ENCODE peak calls at places on chromosomes 4 and X, in ten cellular contexts. P is neural progenitor cell, N is astrocyte, V is PC-9, W is HCT116, M is endothelial cell of umbilical vein, G is PC-3, C is hepatocyte, A is H1, S is fibroblast of lung. E is an unnamed sample. For H3K27me3, the result is how much of the 10 kb centered on the place peaks cover.

GRCh38 chr4:103074598-103075434 is 1.7 kb downstream of the SLC9B2 start:
- DNase-seq in P (no peak), N (peak), V (no peak), W (no peak), M (peak), G (peak), C (no peak), A (no peak), S (peak), E (no peak)

GRCh38 chr4:75662626-75663025 is 10.6 kb downstream of the G3BP2 start:
- DNase-seq in P (no peak), N (peak), V (no peak), W (no peak), M (no peak), G (no peak), C (no peak), A (no peak), S (no peak), E (no peak)

GRCh38 chr4:5186584-5187170 is 135.4 kb downstream of the STK32B start:
- DNase-seq in P (no peak), N (no peak), V (no peak), W (no peak), M (peak), G (no peak), C (no peak), A (no peak), S (no peak), E (no peak)

GRCh38 chrX:9911479-9911878 is 55.7 kb upstream of the CLDN34 start:
- DNase-seq in P (no peak), N (peak), V (peak), W (no peak), M (peak), G (peak), C (no peak), A (no peak), S (peak), E (no peak)

GRCh38 chr4:29459926-29460325 is 1260.2 kb upstream of the PCDH7 start:
- DNase-seq in P (no peak), N (no peak), V (no peak), W (no peak), M (no peak), G (no peak), C (peak), A (no peak), S (no peak), E (no peak)

GRCh38 chrX:109890910-109891502 is 111.9 kb upstream of the TMEM164 start:
- DNase-seq in P (peak), N (peak), V (peak), W (peak), M (peak), G (peak), C (peak), A (peak), S (peak), E (peak)

GRCh38 chrX:155768036-155768769 is 112.9 kb upstream of the VAMP7 start:
- DNase-seq in P (no peak), N (no peak), V (peak), W (no peak), M (no peak), G (no peak), C (no peak), A (no peak), S (peak), E (no peak)

GRCh38 chr4:131411393-131411792 is 1737.7 kb upstream of the PCDH10 start:
- DNase-seq in P (no peak), N (no peak), V (no peak), W (no peak), M (no peak), G (no peak), C (no peak), A (no peak), S (no peak), E (peak)

GRCh38 chr4:185589067-185589844 is 53.9 kb upstream of the PDLIM3 start:
- DNase-seq in P (no peak), N (peak), V (no peak), W (peak), M (peak), G (no peak), C (no peak), A (no peak), S (no peak), E (no peak)

GRCh38 chr4:20992002-20992401 is 291.7 kb downstream of the PACRGL start:
- DNase-seq in P (no peak), N (no peak), V (no peak), W (no peak), M (peak), G (no peak), C (no peak), A (no peak), S (no peak), E (no peak)

GRCh38 chrX:129638917-129639316 is 15.8 kb downstream of the APLN start:
- DNase-seq in P (no peak), N (no peak), V (no peak), W (no peak), M (no peak), G (no peak), C (no peak), A (no peak), S (no peak), E (no peak)

GRCh38 chrX:10922158-10922557 is 189.0 kb upstream of the HCCS start:
- DNase-seq in P (no peak), N (peak), V (peak), W (no peak), M (peak), G (peak), C (peak), A (no peak), S (peak), E (no peak)

GRCh38 chr4:86380176-86380724 is 20.4 kb upstream of the MAPK10 start:
- DNase-seq in P (no peak), N (no peak), V (no peak), W (no peak), M (no peak), G (no peak), C (peak), A (no peak), S (no peak), E (no peak)

GRCh38 chrX:135591871-135592270 is 71.4 kb downstream of the INTS6L start:
- DNase-seq in P (no peak), N (no peak), V (no peak), W (no peak), M (no peak), G (peak), C (no peak), A (no peak), S (no peak), E (no peak)

GRCh38 chr4:176287546-176287945 is 18.5 kb upstream of the ASB5 start:
- DNase-seq in P (no peak), N (no peak), V (no peak), W (no peak), M (no peak), G (no peak), C (no peak), A (no peak), S (no peak), E (no peak)

GRCh38 chr4:69485130-69485529 is 10.6 kb downstream of the UGT2B4 start:
- DNase-seq in P (no peak), N (peak), V (no peak), W (no peak), M (no peak), G (no peak), C (no peak), A (no peak), S (no peak), E (no peak)

GRCh38 chrX:22462959-22463358 is 190.2 kb downstream of the CBLL2 start:
- DNase-seq in P (no peak), N (no peak), V (no peak), W (no peak), M (no peak), G (no peak), C (no peak), A (no peak), S (no peak), E (no peak)

GRCh38 chr4:110364911-110365520 is 110.9 kb upstream of the ENPEP start:
- DNase-seq in P (no peak), N (peak), V (no peak), W (no peak), M (no peak), G (no peak), C (peak), A (no peak), S (no peak), E (no peak)

GRCh38 chrX:9539611-9540387 is 74.9 kb downstream of the TBL1X start:
- DNase-seq in P (no peak), N (no peak), V (no peak), W (no peak), M (no peak), G (no peak), C (no peak), A (no peak), S (no peak), E (peak)

GRCh38 chr4:174521800-174522182 is 497 bp downstream of the HPGD start:
- DNase-seq in P (peak), N (no peak), V (peak), W (no peak), M (no peak), G (peak), C (peak), A (peak), S (no peak), E (no peak)

GRCh38 chrX:18426004-18426320 is 554 bp downstream of the CDKL5 start:
- DNase-seq in P (no peak), N (no peak), V (no peak), W (no peak), M (no peak), G (no peak), C (no peak), A (no peak), S (no peak), E (no peak)

GRCh38 chr4:160257324-160257723 is 1154.4 kb downstream of the RAPGEF2 start:
- DNase-seq in P (no peak), N (no peak), V (no peak), W (no peak), M (no peak), G (peak), C (no peak), A (no peak), S (no peak), E (no peak)

GRCh38 chr4:155900402-155900801 is 3.1 kb upstream of the TDO2 start:
- DNase-seq in P (no peak), N (peak), V (no peak), W (no peak), M (no peak), G (peak), C (peak), A (no peak), S (peak), E (no peak)

GRCh38 chr4:77800077-77800476 is 19.1 kb downstream of the CNOT6L start:
- DNase-seq in P (no peak), N (no peak), V (no peak), W (no peak), M (no peak), G (no peak), C (no peak), A (no peak), S (no peak), E (no peak)

GRCh38 chr4:156933633-156934258 is 37.9 kb downstream of the PDGFC start:
- DNase-seq in P (no peak), N (peak), V (no peak), W (peak), M (peak), G (peak), C (peak), A (no peak), S (peak), E (no peak)

GRCh38 chr4:118308306-118309030 is 44.3 kb downstream of the PRSS12 start:
- DNase-seq in P (no peak), N (no peak), V (no peak), W (no peak), M (no peak), G (no peak), C (no peak), A (no peak), S (no peak), E (no peak)

GRCh38 chr4:139555705-139556070 is 331 bp downstream of the SETD7 start:
- DNase-seq in P (no peak), N (no peak), V (peak), W (no peak), M (no peak), G (no peak), C (peak), A (no peak), S (peak), E (no peak)

GRCh38 chr4:51855270-51855669 is 12.3 kb downstream of the DCUN1D4 start:
- DNase-seq in P (no peak), N (no peak), V (no peak), W (no peak), M (no peak), G (no peak), C (no peak), A (no peak), S (no peak), E (no peak)

GRCh38 chrX:31268359-31268758 is 196.5 kb upstream of the FTHL17 start:
- DNase-seq in P (peak), N (no peak), V (no peak), W (no peak), M (no peak), G (no peak), C (no peak), A (no peak), S (peak), E (no peak)

GRCh38 chrX:22097295-22097694 is 65.2 kb downstream of the PHEX start:
- DNase-seq in P (no peak), N (peak), V (peak), W (no peak), M (peak), G (peak), C (peak), A (no peak), S (peak), E (no peak)

GRCh38 chr4:7816771-7817170 is 122.9 kb downstream of the AFAP1 start:
- DNase-seq in P (no peak), N (no peak), V (peak), W (no peak), M (no peak), G (peak), C (no peak), A (no peak), S (no peak), E (no peak)

GRCh38 chr4:150305995-150306394 is 227.8 kb downstream of the DCLK2 start:
- DNase-seq in P (no peak), N (peak), V (no peak), W (no peak), M (peak), G (peak), C (no peak), A (no peak), S (peak), E (no peak)

GRCh38 chr4:39285853-39286252 is 80.3 kb downstream of the RFC1 start:
- DNase-seq in P (no peak), N (no peak), V (no peak), W (no peak), M (no peak), G (no peak), C (no peak), A (no peak), S (no peak), E (no peak)

GRCh38 chr4:139171878-139172691 is 4.9 kb downstream of the ELF2 start:
- DNase-seq in P (no peak), N (peak), V (peak), W (no peak), M (no peak), G (peak), C (no peak), A (no peak), S (peak), E (no peak)

GRCh38 chr4:52106142-52106541 is 55.0 kb downstream of the SPATA18 start:
- DNase-seq in P (no peak), N (no peak), V (no peak), W (no peak), M (no peak), G (no peak), C (no peak), A (no peak), S (no peak), E (no peak)

GRCh38 chr4:104395219-104395618 is 99.5 kb downstream of the CXXC4 start:
- DNase-seq in P (no peak), N (peak), V (no peak), W (no peak), M (no peak), G (no peak), C (no peak), A (no peak), S (peak), E (peak)

GRCh38 chrX:70234355-70234754 is at the start of gene AWAT1:
- DNase-seq in P (no peak), N (no peak), V (no peak), W (no peak), M (no peak), G (peak), C (no peak), A (no peak), S (no peak), E (no peak)

DNA sequence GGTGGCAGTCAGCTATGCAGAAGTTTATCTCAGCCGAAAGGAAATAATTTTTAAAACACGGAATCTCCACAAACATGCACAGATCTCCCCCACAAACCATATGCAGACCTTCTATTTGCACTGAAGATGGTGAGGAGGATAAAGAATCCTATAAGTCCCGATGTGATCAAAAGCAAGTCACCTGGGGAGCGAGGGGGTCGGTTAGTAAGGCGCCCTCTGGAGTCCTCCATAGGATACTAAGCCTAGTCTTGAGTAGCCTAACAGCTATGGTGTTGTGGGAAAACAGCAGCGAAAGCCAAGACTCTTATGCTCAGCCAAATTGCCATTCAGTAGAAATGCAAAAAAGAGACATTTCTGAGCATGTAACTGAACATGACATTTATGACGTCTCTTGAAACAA is 210.9 kb downstream of the FRMPD4 start:
- DNase-seq in P (peak), N (no peak), V (no peak), W (no peak), M (no peak), G (no peak), C (no peak), A (no peak), S (no peak), E (no peak)
- TF ChIP-seq EZH2 in P (no peak), N (no peak), V (no peak), W (no peak), M (no peak), G (no peak), C (no peak), A (no peak), S (no peak), E (no peak)

GRCh38 chrX:63013549-63013948 is 337.6 kb downstream of the SPIN4 start:
- DNase-seq in P (no peak), N (no peak), V (no peak), W (no peak), M (no peak), G (no peak), C (no peak), A (no peak), S (no peak), E (no peak)

DNA sequence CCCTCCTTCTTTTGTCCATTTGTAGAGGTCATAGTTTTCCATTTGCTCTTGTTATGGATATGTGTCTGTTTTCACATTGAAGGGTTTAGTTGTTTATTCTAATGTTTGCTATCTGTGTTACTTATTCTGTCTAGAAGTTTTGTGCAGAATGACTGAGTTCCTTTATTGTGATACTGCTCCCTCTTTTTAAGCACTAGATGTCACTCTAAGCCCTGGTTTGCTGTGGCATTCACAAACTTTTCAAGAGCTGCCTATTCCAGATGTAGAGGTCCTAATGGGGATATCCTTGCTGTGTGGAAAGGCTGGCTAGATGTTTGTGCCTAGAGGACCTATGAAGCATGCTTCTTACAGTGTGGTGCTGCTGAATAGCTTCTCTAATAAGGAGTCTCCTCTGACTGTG is 338.6 kb downstream of the SPIN4 start:
- DNase-seq in P (no peak), N (no peak), V (no peak), W (no peak), M (no peak), G (peak), C (no peak), A (no peak), S (no peak), E (peak)
- TF ChIP-seq CTCF in P (no peak), N (no peak), V (peak), W (peak), M (no peak), G (peak), C (no peak), A (no peak), S (no peak), E (peak)

GRCh38 chrX:83510466-83511181 is 2.5 kb downstream of the POU3F4 start:
- DNase-seq in P (peak), N (no peak), V (no peak), W (no peak), M (no peak), G (no peak), C (no peak), A (peak), S (no peak), E (no peak)
- H3K27me3 ChIP-seq in P (half or more), N (under half), V (under half), W (under half), M (under half), G (under half), C (half or more), A (under half), S (under half), E (under half)

DNA sequence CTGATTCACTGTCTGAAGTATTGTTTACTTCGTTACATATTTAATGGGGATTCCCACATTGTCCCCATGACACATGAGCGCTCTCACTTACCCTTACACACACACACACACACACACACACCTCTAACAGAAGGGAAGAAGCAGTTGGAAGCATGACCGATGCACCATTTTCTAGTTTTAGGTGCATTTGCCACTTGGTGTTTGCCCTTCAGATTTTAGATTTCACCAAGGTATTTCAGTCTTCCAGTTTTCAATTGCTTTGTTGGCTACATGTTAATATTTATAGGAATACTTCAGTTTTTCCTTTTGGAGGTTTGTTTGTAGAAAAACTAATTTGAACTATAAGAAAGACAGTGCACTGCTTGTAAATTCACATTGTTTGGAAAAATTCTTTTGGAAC is 3.1 kb downstream of the POU4F2 start:
- DNase-seq in P (no peak), N (no peak), V (no peak), W (no peak), M (no peak), G (no peak), C (no peak), A (no peak), S (no peak), E (no peak)
- TF ChIP-seq EZH2 in P (no peak), N (no peak), V (no peak), W (no peak), M (no peak), G (no peak), C (no peak), A (no peak), S (no peak), E (no peak)

GRCh38 chr4:83326546-83326945 is 8.1 kb downstream of the HPSE start:
- DNase-seq in P (no peak), N (no peak), V (no peak), W (no peak), M (no peak), G (no peak), C (no peak), A (no peak), S (no peak), E (no peak)

GRCh38 chr4:83323136-83323535 is 11.5 kb downstream of the HPSE start:
- DNase-seq in P (no peak), N (no peak), V (no peak), W (no peak), M (no peak), G (no peak), C (peak), A (no peak), S (no peak), E (no peak)

GRCh38 chr4:83329521-83330105 is 5.0 kb downstream of the HPSE start:
- DNase-seq in P (no peak), N (no peak), V (no peak), W (no peak), M (peak), G (peak), C (peak), A (no peak), S (peak), E (no peak)

GRCh38 chr4:83331959-83332358 is 2.7 kb downstream of the HPSE start:
- DNase-seq in P (no peak), N (no peak), V (no peak), W (no peak), M (no peak), G (no peak), C (no peak), A (no peak), S (no peak), E (no peak)

GRCh38 chr4:83328486-83328885 is 6.2 kb downstream of the HPSE start:
- DNase-seq in P (peak), N (no peak), V (no peak), W (no peak), M (peak), G (no peak), C (peak), A (peak), S (no peak), E (no peak)
- TF ChIP-seq CTCF in P (peak), N (no peak), V (no peak), W (peak), M (peak), G (no peak), C (peak), A (peak), S (no peak), E (peak)